ENCODE peak calls at places on chromosomes 12 and 14, in four cellular contexts. H is GM12891, L is H1, J is HepG2. O is an unnamed sample.

GRCh38 chr12:123991402-123991951 is 18.5 kb downstream of the ZNF664 start:
- DNase-seq in H (no peak), L (no peak), J (no peak), O (no peak)

GRCh38 chr14:60590907-60591510 is 58.3 kb downstream of the SIX1 start:
- DNase-seq in H (no peak), L (no peak), J (no peak), O (no peak)

GRCh38 chr12:70245458-70245857 is 2.2 kb downstream of the CNOT2 start:
- DNase-seq in H (no peak), L (no peak), J (no peak), O (no peak)

GRCh38 chr12:56158926-56159461 is 835 bp downstream of the MYL6 start:
- DNase-seq in H (no peak), L (peak; percentile 66), J (peak; percentile 70), O (no peak)

GRCh38 chr14:54669759-54670630 is 103.1 kb downstream of the SAMD4A start:
- DNase-seq in H (no peak), L (no peak), J (no peak), O (no peak)

GRCh38 chr14:39395555-39396254 is 36.5 kb downstream of the FBXO33 start:
- DNase-seq in H (no peak), L (no peak), J (no peak), O (no peak)

GRCh38 chr12:92021665-92022033 is 124.0 kb downstream of the BTG1 start:
- DNase-seq in H (no peak), L (no peak), J (no peak), O (no peak)

GRCh38 chr14:74820288-74820687 is 55.7 kb downstream of the PROX2 start:
- DNase-seq in H (no peak), L (no peak), J (no peak), O (no peak)

DNA sequence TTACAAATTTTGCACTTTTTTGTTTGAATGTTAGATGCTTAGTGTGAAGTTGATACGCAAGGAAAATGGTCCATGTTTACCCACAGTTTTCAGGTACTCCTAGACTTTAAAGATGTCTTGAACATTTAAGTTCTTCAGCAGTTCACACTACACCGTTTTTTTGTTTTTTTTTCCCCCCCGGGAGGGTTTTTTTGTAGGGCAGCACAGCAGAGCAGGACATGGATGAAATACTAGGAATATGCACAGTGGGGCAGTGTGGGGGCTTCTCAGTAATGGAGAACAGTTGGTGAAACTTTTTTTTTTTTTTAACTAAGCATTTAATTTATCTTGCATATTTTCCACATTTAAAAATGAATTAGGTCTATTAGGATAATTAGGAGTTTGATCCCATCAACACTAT is 4.9 kb downstream of the RAN start:
- DNase-seq in H (no peak), L (no peak), J (no peak), O (no peak)
- TF ChIP-seq POLR2A in H (no peak), L (no peak), J (no peak), O (no peak)

GRCh38 chr14:101632520-101632919 is 71.2 kb downstream of the DIO3 start:
- DNase-seq in H (no peak), L (no peak), J (no peak), O (no peak)
- TF ChIP-seq TAF1 in H (no peak), L (no peak), J (no peak), O (no peak)

GRCh38 chr12:12699345-12699744 is 3.4 kb upstream of the GPR19 start:
- DNase-seq in H (no peak), L (no peak), J (no peak), O (no peak)

GRCh38 chr12:12705833-12706520 is 10.0 kb upstream of the GPR19 start:
- DNase-seq in H (no peak), L (no peak), J (no peak), O (no peak)

GRCh38 chr12:12700249-12700648 is 4.3 kb upstream of the GPR19 start:
- DNase-seq in H (no peak), L (no peak), J (no peak), O (no peak)

GRCh38 chr12:12701457-12701856 is 5.5 kb upstream of the GPR19 start:
- DNase-seq in H (no peak), L (no peak), J (no peak), O (no peak)

GRCh38 chr12:12704593-12705230 is 8.7 kb upstream of the GPR19 start:
- DNase-seq in H (no peak), L (no peak), J (peak; percentile 92), O (no peak)
- TF ChIP-seq POLR2A in H (no peak), L (no peak), J (no peak), O (no peak)

GRCh38 chr12:106267535-106267934 is 19.7 kb upstream of the CKAP4 start:
- DNase-seq in H (no peak), L (no peak), J (no peak), O (no peak)

GRCh38 chr12:106274575-106275081 is 26.8 kb upstream of the CKAP4 start:
- DNase-seq in H (no peak), L (no peak), J (peak; percentile 87), O (no peak)

GRCh38 chr12:106271575-106272505 is 24.0 kb upstream of the CKAP4 start:
- DNase-seq in H (no peak), L (no peak), J (no peak), O (no peak)

GRCh38 chr12:106274012-106274411 is 26.2 kb upstream of the CKAP4 start:
- DNase-seq in H (no peak), L (no peak), J (no peak), O (no peak)

GRCh38 chr12:106269150-106269771 is 21.4 kb upstream of the CKAP4 start:
- DNase-seq in H (no peak), L (no peak), J (no peak), O (no peak)
- TF ChIP-seq TAF1 in H (no peak), L (no peak), J (no peak), O (no peak)

GRCh38 chr14:104087505-104087904 is 2.0 kb downstream of the ASPG start:
- DNase-seq in H (no peak), L (no peak), J (no peak), O (no peak)

GRCh38 chr14:104086661-104087461 is 1.4 kb downstream of the ASPG start:
- DNase-seq in H (peak; percentile 17), L (peak; percentile 46), J (no peak), O (peak; percentile 22)

GRCh38 chr14:104086210-104086660 is 735 bp downstream of the ASPG start:
- DNase-seq in H (peak; percentile 11), L (peak; percentile 47), J (no peak), O (peak; percentile 23)

GRCh38 chr14:104090071-104090748 is 4.7 kb downstream of the ASPG start:
- DNase-seq in H (no peak), L (peak; percentile 36), J (no peak), O (no peak)

DNA sequence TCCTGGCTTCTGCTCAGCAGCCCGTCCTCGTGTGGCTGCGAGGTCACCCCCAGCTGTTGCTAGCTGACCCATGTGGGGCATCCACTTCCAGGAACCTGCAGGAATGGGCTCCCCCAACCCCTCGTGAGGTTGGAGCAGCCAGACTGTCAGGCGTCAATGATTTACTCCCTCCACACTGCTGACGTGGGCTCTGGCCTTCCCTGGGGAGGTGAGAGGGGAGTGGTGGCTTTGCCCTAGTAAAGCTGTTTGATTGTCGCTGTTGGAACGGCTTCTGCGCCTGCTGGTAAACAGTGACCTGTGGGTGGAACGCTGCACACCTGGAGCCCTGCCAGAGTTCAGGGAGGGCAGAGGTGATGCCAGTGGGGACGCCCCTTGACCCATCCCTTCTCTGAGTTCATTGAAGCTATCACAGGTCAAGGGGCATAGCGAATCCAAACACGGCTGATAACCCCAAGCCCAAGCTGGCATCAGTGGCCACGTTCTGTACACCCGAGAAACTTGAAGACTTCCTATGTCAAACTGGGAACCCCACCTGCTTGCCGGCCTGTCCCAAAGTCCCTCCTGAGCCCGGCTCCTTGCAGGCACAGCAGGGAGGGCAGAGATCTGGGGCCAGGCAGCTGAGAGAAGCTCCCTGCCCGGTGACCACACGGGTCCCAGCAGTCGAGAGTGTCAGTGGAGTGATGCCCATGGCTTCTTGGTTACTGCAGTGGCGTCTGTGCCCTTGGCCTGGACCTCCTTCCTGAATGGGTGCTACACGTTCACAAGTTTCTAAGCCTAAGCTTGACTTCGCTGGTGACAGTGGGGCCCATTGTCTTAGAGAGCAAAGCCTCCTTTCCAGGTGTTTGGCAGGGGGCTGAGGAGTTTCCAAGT is 2.7 kb downstream of the ASPG start:
- DNase-seq in H (no peak), L (peak; percentile 39), J (peak; percentile 17), O (peak; percentile 18)
- TF ChIP-seq POLR2A in H (no peak), L (no peak), J (no peak), O (no peak)